ENCODE peak calls at places on chromosomes 12 and 14, in seven cellular contexts. E is H1, T is neuronal stem cell, F is H9, V is IMR-90, L is mesenchymal stem cell, G is trophoblast cell. W is an unnamed sample.
A peak's percentile ranks its signal among the peaks of the same experiment; 100 is the strongest.

GRCh38 chr14:68977137-68977740 is 1.9 kb downstream of the ACTN1 start:
- DNase-seq in G (peak; percentile 54), T (peak; percentile 11), L (no peak), E (no peak), V (no peak), F (no peak), W (no peak)

GRCh38 chr12:125773033-125773432 is 707.8 kb downstream of the AACS start:
- DNase-seq in F (peak; percentile 88), T (no peak), L (no peak), G (peak; percentile 48), V (no peak), E (peak; percentile 33), W (peak; percentile 90)

GRCh38 chr12:53752651-53753050 is 872 bp upstream of the CISTR start:
- DNase-seq in E (no peak), L (no peak), G (no peak), V (no peak), T (no peak), F (no peak), W (no peak)

GRCh38 chr12:64733857-64734256 is 25.3 kb downstream of the GNS start:
- DNase-seq in G (no peak), T (no peak), E (no peak), F (no peak), L (no peak), V (no peak), W (no peak)

GRCh38 chr14:29039171-29039570 is 272.6 kb downstream of the FOXG1 start:
- DNase-seq in F (no peak), T (no peak), V (peak; percentile 50), L (peak; percentile 1), G (no peak), E (no peak), W (peak; percentile 57)

GRCh38 chr12:63944586-63945228 is 100.2 kb downstream of the SRGAP1 start:
- DNase-seq in G (no peak), E (no peak), L (no peak), T (no peak), F (no peak), V (no peak), W (no peak)

GRCh38 chr12:71955946-71956345 is 17.3 kb downstream of the TPH2 start:
- DNase-seq in G (peak; percentile 67), F (no peak), E (no peak), T (no peak), V (peak; percentile 89), L (peak; percentile 67), W (peak; percentile 25)

GRCh38 chr14:69483765-69484443 is 624 bp upstream of the PLEKHD1 start:
- DNase-seq in V (peak; percentile 13), G (peak; percentile 26), L (peak; percentile 27), T (peak; percentile 31), E (no peak), F (peak; percentile 56), W (peak; percentile 57)

GRCh38 chr12:70732287-70732686 is 95.1 kb upstream of the PTPRB start:
- DNase-seq in T (no peak), E (no peak), G (no peak), L (no peak), V (no peak), F (no peak), W (no peak)

GRCh38 chr12:121061831-121062230 is 22.8 kb upstream of the OASL start:
- DNase-seq in G (peak; percentile 46), F (no peak), T (no peak), E (no peak), V (peak; percentile 13), L (peak; percentile 6), W (no peak)

GRCh38 chr12:122040579-122041386 is 19.1 kb downstream of the BCL7A start:
- DNase-seq in F (no peak), V (no peak), E (no peak), L (no peak), G (no peak), T (no peak), W (no peak)

GRCh38 chr12:53569174-53569557 is 57.0 kb downstream of the ATF7 start:
- DNase-seq in V (peak; percentile 80), G (peak; percentile 11), L (peak; percentile 80), E (peak; percentile 3), F (no peak), T (no peak), W (peak; percentile 27)

DNA sequence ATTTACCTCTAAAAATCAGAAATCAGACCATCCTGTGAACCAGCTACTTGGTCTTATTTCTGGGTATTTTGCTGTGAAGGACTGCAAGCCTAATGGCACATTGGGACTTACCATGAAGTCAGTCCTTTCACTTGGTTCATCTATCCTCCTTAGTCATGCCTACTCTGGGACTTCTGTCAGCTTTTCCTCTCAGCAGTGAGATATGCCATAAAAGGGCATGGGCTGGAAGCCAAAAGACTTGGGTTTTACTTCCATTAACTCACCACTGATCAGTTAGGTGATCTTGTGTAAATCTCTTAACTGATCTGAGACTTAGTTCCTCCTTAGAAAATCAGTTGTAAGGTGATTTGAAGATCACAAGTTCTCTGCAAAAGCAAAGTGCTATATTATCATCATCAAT is 116.5 kb downstream of the PAH start:
- DNase-seq in L (no peak), G (no peak), E (no peak), F (no peak), T (no peak), V (no peak), W (no peak)
- H2BK5ac ChIP-seq in L (no peak overlapping the region), G (no peak overlapping the region), E (no peak overlapping the region), F (no peak overlapping the region), T (no peak overlapping the region), V (no peak overlapping the region), W (no peak overlapping the region)

DNA sequence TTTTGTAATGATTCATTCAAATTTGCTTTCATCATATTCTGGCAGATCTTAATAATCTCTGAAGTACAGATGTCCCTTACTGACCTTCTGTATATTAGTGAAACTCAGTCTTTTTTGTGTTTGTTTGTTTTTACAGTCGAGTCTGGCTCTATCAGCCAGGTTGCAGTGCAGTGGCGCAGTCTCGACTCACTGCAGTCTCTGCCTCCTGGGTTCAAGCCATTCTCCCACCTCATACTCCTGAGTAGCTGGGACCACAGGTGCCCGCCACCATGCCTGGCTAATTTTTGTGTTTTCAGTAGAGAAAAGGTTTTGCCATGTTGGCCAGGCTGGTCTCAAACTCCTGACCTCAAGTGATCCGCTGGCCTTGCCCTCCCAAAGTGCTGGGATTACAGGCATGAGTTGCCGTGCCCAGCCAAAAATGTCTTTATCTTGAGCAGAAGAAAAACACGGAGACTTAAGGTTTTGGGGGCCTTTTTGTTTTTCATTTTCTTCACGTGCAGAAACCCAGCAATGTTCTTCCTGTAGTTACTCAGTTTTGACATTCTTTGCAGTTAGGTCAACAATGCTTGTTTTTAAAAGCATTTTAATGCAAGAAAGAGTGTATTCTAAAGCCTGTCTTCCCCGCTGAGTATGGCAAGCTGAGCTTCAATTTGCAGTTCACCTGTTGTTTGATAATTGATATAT is 79.5 kb downstream of the FAR2 start:
- DNase-seq in F (peak; percentile 45), V (no peak), L (no peak), T (no peak), G (no peak), E (no peak), W (no peak)
- H3K4me1 ChIP-seq in F (peaks cover 3% of the 10 kb centered on the region), V (peaks cover 6% of the 10 kb centered on the region), L (peaks cover 6% of the 10 kb centered on the region), T (no peaks in the 10 kb centered on the region), G (peaks cover 4% of the 10 kb centered on the region), E (peaks cover 9% of the 10 kb centered on the region), W (no peaks in the 10 kb centered on the region)

GRCh38 chr12:32666018-32666417 is 13.1 kb upstream of the DNM1L start:
- DNase-seq in V (no peak), F (no peak), L (no peak), T (no peak), E (no peak), G (peak; percentile 25), W (no peak)

GRCh38 chr12:32671930-32672785 is 6.9 kb upstream of the DNM1L start:
- DNase-seq in G (peak; percentile 74), L (peak; percentile 65), V (peak; percentile 83), T (peak; percentile 24), E (no peak), F (peak; percentile 59), W (peak; percentile 70)

GRCh38 chr12:32666510-32666909 is 12.6 kb upstream of the DNM1L start:
- DNase-seq in F (no peak), V (no peak), E (no peak), L (no peak), T (no peak), G (peak; percentile 24), W (no peak)

GRCh38 chr12:32669584-32669983 is 9.5 kb upstream of the DNM1L start:
- DNase-seq in E (no peak), V (no peak), G (no peak), T (no peak), L (no peak), F (no peak), W (no peak)
- H2BK5ac ChIP-seq in E (no peak overlapping the region), V (no peak overlapping the region), G (no peak overlapping the region), T (no peak overlapping the region), L (no peak overlapping the region), F (no peak overlapping the region), W (no peak overlapping the region)

GRCh38 chr12:27631813-27632491 is 64.3 kb upstream of the REP15 start:
- DNase-seq in G (peak; percentile 72), V (no peak), E (no peak), T (no peak), F (no peak), L (no peak), W (no peak)
- H3K4me1 ChIP-seq in G (no peaks in the 10 kb centered on the region), V (peaks cover 4% of the 10 kb centered on the region), E (no peaks in the 10 kb centered on the region), T (no peaks in the 10 kb centered on the region), F (no peaks in the 10 kb centered on the region), L (peaks cover 3% of the 10 kb centered on the region), W (no peaks in the 10 kb centered on the region)

GRCh38 chr14:33207467-33208015 is 268.9 kb downstream of the NPAS3 start:
- DNase-seq in E (no peak), V (no peak), G (no peak), L (no peak), F (no peak), T (no peak), W (no peak)

DNA sequence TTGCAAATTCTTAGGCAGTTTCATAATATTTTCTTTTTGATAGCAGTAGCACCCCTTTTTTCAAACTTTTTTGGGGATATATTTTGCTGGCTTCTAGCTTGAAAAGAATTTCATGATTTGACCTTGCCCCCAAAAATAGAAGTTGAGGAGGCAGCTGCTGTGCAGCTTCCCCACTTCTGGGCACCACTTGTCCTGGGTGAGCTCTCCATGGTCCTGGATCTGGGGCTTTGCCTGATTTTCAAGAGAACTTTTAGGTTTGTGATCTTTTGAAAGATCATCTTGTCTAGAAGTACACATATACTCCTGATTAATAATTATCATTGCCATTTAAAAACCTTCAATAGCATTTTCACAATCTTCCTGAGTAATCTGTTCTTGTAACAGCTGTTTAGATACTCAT is 271.6 kb downstream of the NPAS3 start:
- DNase-seq in L (peak; percentile 42), T (peak; percentile 33), G (peak; percentile 33), V (peak; percentile 1), E (no peak), F (no peak), W (peak; percentile 39)
- H2BK5ac ChIP-seq in L (no peak overlapping the region), T (no peak overlapping the region), G (no peak overlapping the region), V (no peak overlapping the region), E (no peak overlapping the region), F (no peak overlapping the region), W (no peak overlapping the region)

GRCh38 chr12:110668480-110669192 is 20.3 kb downstream of the HVCN1 start:
- DNase-seq in L (no peak), E (no peak), F (no peak), G (no peak), T (no peak), V (no peak), W (no peak)

GRCh38 chr12:110666892-110667291 is 22.0 kb downstream of the HVCN1 start:
- DNase-seq in F (no peak), V (no peak), T (no peak), E (no peak), L (no peak), G (no peak), W (no peak)

GRCh38 chr12:110670161-110670701 is 18.7 kb downstream of the HVCN1 start:
- DNase-seq in E (no peak), L (no peak), G (no peak), V (no peak), F (no peak), T (no peak), W (no peak)

GRCh38 chr12:110667671-110668070 is 21.2 kb downstream of the HVCN1 start:
- DNase-seq in E (no peak), L (no peak), F (no peak), V (no peak), G (no peak), T (no peak), W (no peak)

GRCh38 chr12:110669193-110669502 is 19.8 kb downstream of the HVCN1 start:
- DNase-seq in E (no peak), L (no peak), F (no peak), V (no peak), T (no peak), G (no peak), W (no peak)
- H3K4me1 ChIP-seq in E (no peaks in the 10 kb centered on the region), L (no peaks in the 10 kb centered on the region), F (no peaks in the 10 kb centered on the region), V (no peaks in the 10 kb centered on the region), T (no peaks in the 10 kb centered on the region), G (no peaks in the 10 kb centered on the region), W (no peaks in the 10 kb centered on the region)